ENCODE peak calls at places on chromosomes 6 and 20, in four cellular contexts. U, T, F and N are unnamed samples.

GRCh38 chr6:47157063-47157462 is 114.9 kb upstream of the ADGRF1 start:
- DNase-seq in U (no peak), F (no peak), T (no peak), N (no peak)

GRCh38 chr20:36572701-36573102 is 695 bp upstream of the TGIF2 start:
- DNase-seq in U (peak), T (peak), F (no peak), N (peak)

GRCh38 chr20:37309941-37310590 is 20.6 kb downstream of the MANBAL start:
- DNase-seq in U (peak), T (no peak), F (no peak), N (no peak)

GRCh38 chr6:3381233-3382065 is 75.4 kb downstream of the SLC22A23 start:
- DNase-seq in F (no peak), U (no peak), T (no peak), N (no peak)

GRCh38 chr6:81727876-81728517 is 24.5 kb downstream of the TENT5A start:
- DNase-seq in U (peak), F (no peak), T (no peak), N (peak)

GRCh38 chr6:92945799-92946198 is 473.6 kb downstream of the EPHA7 start:
- DNase-seq in T (no peak), F (peak), U (no peak), N (no peak)

GRCh38 chr6:5121479-5121878 is 36.3 kb downstream of the PPP1R3G start:
- DNase-seq in F (no peak), U (no peak), T (no peak), N (no peak)

GRCh38 chr6:152723398-152723797 is 25.7 kb downstream of the MYCT1 start:
- DNase-seq in F (peak), T (no peak), U (no peak), N (no peak)

GRCh38 chr6:166235666-166236292 is 68.1 kb upstream of the TBXT start:
- DNase-seq in F (no peak), U (no peak), T (no peak), N (no peak)

GRCh38 chr6:129490551-129491245 is 219.3 kb downstream of the ARHGAP18 start:
- DNase-seq in U (no peak), T (peak), F (peak), N (no peak)

GRCh38 chr6:83472767-83473166 is 39.6 kb upstream of the PRSS35 start:
- DNase-seq in U (no peak), F (no peak), T (no peak), N (no peak)

GRCh38 chr20:14414560-14414959 is 77.1 kb upstream of the FLRT3 start:
- DNase-seq in T (no peak), U (no peak), F (no peak), N (no peak)

GRCh38 chr20:44183282-44183681 is 3.7 kb downstream of the JPH2 start:
- DNase-seq in T (no peak), F (no peak), U (no peak), N (no peak)
- H3K4me3 ChIP-seq in T (no peak), F (no peak), U (no peak), N (no peak)

DNA sequence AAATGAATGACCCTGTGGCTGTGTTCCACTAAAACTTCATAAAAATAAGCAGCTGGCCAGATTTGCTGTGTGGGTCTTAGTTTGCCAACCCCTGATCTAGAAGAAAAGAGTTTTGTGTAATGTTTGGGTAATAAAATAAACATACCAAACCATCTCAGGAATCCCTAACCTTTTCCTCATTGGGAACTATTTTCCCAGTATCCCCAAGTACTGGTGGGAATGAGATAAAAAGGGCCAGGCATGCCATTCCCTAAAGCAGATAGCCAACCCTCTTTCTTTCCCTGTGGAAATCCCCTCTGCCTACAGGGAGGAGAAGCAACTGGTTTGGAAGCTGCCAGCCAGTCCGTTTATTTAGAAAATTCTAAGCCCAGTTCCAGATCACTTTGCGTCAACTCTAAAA is 169.1 kb upstream of the AKAP12 start:
- DNase-seq in F (no peak), T (no peak), U (no peak), N (no peak)
- H3K4me3 ChIP-seq in F (no peak), T (no peak), U (peak), N (no peak)

GRCh38 chr20:2604506-2604835 is 48.0 kb upstream of the NOP56 start:
- DNase-seq in F (no peak), U (peak), T (no peak), N (no peak)

GRCh38 chr20:2599265-2600060 is 53.0 kb upstream of the NOP56 start:
- DNase-seq in F (no peak), T (no peak), U (no peak), N (no peak)

GRCh38 chr20:2602746-2603145 is 49.7 kb upstream of the NOP56 start:
- DNase-seq in F (no peak), T (no peak), U (no peak), N (no peak)

GRCh38 chr20:2603816-2604505 is 48.5 kb upstream of the NOP56 start:
- DNase-seq in U (no peak), F (no peak), T (no peak), N (no peak)

DNA sequence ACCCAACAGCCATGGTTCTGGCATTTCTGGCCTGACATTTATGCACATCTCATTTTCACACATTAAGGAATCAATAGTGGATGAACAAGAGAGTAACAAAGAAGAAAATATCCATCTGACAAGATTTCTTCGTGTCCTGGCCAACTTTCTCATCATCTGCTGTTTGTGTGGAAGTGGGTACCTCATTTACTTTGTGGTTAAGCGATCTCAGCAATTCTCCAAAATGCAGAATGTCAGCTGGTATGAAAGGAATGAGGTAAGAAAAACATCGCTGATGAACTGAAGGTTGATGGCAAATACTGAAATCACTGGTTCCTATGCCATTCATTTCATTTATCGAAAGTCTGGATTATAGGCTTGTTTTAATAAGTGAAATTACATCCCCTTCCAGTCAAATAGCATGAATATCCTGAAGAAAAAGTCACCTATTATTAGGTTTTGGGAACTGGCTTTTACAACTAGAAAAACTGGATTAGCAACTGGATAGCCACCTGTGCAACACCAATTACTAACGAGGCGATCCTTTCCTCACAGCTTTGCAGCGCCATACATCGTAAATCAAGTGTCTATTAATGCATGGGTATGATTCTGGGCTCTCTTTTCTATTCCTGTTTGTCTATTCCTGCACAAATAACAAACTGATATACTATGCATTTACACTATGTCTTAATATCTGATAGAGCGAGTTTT is 50.2 kb upstream of the NOP56 start:
- DNase-seq in F (no peak), T (no peak), U (no peak), N (no peak)
- H3K4me3 ChIP-seq in F (no peak), T (no peak), U (no peak), N (no peak)

GRCh38 chr6:11785953-11786579 is 7.5 kb upstream of the ADTRP start:
- DNase-seq in T (no peak), F (no peak), U (no peak), N (peak)
- H3K4me3 ChIP-seq in T (peak), F (no peak), U (no peak), N (no peak)

GRCh38 chr20:63070771-63071540 is 64.2 kb upstream of the BHLHE23 start:
- DNase-seq in U (no peak), F (no peak), T (no peak), N (no peak)

GRCh38 chr20:63073738-63074065 is 66.9 kb upstream of the BHLHE23 start:
- DNase-seq in T (no peak), U (no peak), F (no peak), N (peak)

GRCh38 chr20:63073051-63073737 is 66.4 kb upstream of the BHLHE23 start:
- DNase-seq in U (no peak), T (no peak), F (no peak), N (no peak)

GRCh38 chr20:63071541-63072181 is 64.9 kb upstream of the BHLHE23 start:
- DNase-seq in F (no peak), U (no peak), T (no peak), N (no peak)

GRCh38 chr20:63072231-63072791 is 65.5 kb upstream of the BHLHE23 start:
- DNase-seq in F (no peak), T (no peak), U (no peak), N (no peak)
- H3K4me3 ChIP-seq in F (no peak), T (no peak), U (no peak), N (no peak)

GRCh38 chr6:37821449-37821848 is 1.9 kb downstream of the ZFAND3 start:
- DNase-seq in U (no peak), F (no peak), T (no peak), N (no peak)

GRCh38 chr6:37820713-37821069 is 1.2 kb downstream of the ZFAND3 start:
- DNase-seq in U (no peak), F (no peak), T (peak), N (no peak)

GRCh38 chr6:37824170-37824569 is 4.6 kb downstream of the ZFAND3 start:
- DNase-seq in U (no peak), F (no peak), T (no peak), N (no peak)

GRCh38 chr6:37819802-37820712 is 530 bp downstream of the ZFAND3 start:
- DNase-seq in T (peak), U (peak), F (no peak), N (peak)

DNA sequence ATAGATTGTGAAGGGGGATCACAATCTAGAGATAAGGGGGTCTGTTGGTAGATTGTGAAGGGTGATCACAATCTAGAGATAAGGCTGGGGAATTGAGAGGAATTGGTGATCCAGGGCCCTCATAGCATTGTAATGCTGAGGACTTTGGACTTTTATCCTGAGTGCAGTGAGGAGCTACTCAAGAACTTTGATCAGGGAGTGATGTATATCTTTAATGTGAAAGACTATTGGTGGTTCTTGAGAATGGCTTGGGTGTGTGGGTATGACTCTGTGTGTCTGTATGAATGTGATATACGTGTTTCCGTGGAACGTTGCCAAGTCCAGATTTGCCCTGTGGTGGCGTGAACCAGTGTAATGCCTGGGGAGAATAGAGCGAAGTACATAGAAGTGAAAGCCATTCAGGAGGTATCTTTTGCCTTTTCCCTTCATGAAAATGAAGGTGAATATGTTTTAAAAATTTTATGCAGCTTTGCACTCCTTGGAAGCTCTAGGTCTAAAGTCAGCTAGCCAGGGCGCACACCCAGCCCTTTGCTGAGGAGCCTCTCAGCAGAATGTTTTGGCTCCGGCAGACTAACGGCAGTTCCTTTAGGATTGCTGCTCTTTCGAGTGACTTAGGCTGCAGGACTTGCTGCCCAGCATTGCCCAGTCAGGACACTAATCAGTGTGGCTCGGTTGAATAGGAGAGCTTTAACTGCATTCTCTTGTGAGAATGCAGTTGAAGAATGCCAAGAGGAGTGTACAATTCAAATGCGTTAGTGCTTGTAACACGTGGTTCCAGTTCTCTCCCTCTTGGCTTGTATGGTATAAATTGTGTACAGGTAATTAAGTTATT is 3.5 kb downstream of the ZFAND3 start:
- DNase-seq in T (peak), U (peak), F (no peak), N (peak)
- H3K4me3 ChIP-seq in T (no peak), U (peak), F (no peak), N (no peak)

GRCh38 chr6:145732788-145733187 is 2.5 kb downstream of the EPM2A start:
- DNase-seq in T (no peak), F (no peak), U (no peak), N (no peak)

GRCh38 chr6:145735356-145736165 is at the start of gene EPM2A:
- DNase-seq in U (peak), T (peak), F (peak), N (peak)

GRCh38 chr6:145734486-145735355 is 599 bp downstream of the EPM2A start:
- DNase-seq in T (peak), U (peak), F (peak), N (peak)

GRCh38 chr6:145733207-145733606 is 2.1 kb downstream of the EPM2A start:
- DNase-seq in F (no peak), U (no peak), T (no peak), N (no peak)

GRCh38 chr6:145733770-145734169 is 1.6 kb downstream of the EPM2A start:
- DNase-seq in T (no peak), U (no peak), F (no peak), N (no peak)
- H3K4me3 ChIP-seq in T (no peak), U (peak), F (no peak), N (no peak)

GRCh38 chr6:35019171-35019570 is 122.0 kb downstream of the TCP11 start:
- DNase-seq in F (no peak), U (no peak), T (no peak), N (no peak)
- H3K4me3 ChIP-seq in F (peak), U (peak), T (no peak), N (no peak)

GRCh38 chr20:62550087-62550565 is 74.3 kb upstream of the GATA5 start:
- DNase-seq in F (no peak), U (no peak), T (no peak), N (no peak)
- H3K4me3 ChIP-seq in F (no peak), U (peak), T (no peak), N (no peak)

GRCh38 chr6:36955136-36955535 is 598 bp downstream of the PI16 start:
- DNase-seq in F (no peak), T (no peak), U (no peak), N (no peak)
- H3K4me3 ChIP-seq in F (no peak), T (peak), U (no peak), N (no peak)